ENCODE peak calls at places on chromosomes 2 and 18, in eight cellular contexts. W, U, A, V, G, P, D and C are unnamed samples.

GRCh38 chr2:68977453-68977852 is 3.0 kb downstream of the GKN1 start:
- DNase-seq in W (no peak), U (no peak), A (no peak), V (no peak), G (no peak), P (no peak), D (no peak), C (no peak)

GRCh38 chr2:144516417-144516980 is 3.4 kb downstream of the ZEB2 start:
- DNase-seq in W (peak; percentile 69), U (peak; percentile 53), A (no peak), V (no peak), G (no peak), P (no peak), D (no peak), C (no peak)

GRCh38 chr18:78596794-78597193 is 382.8 kb upstream of the SALL3 start:
- DNase-seq in W (no peak), U (no peak), A (no peak), V (no peak), G (no peak), P (no peak), D (no peak), C (no peak)

GRCh38 chr18:74457043-74457742 is at the start of gene DIPK1C:
- DNase-seq in W (no peak), U (no peak), A (no peak), V (no peak), G (no peak), P (no peak), D (no peak), C (no peak)

GRCh38 chr18:36772339-36772738 is 56.5 kb downstream of the TPGS2 start:
- DNase-seq in W (no peak), U (no peak), A (no peak), V (no peak), G (peak; percentile 46), P (no peak), D (no peak), C (no peak)

GRCh38 chr2:238433941-238434845 is 7.5 kb downstream of the ASB1 start:
- DNase-seq in W (no peak), U (no peak), A (no peak), V (peak; percentile 85), G (peak; percentile 96), P (no peak), D (peak; percentile 83), C (peak; percentile 74)

GRCh38 chr2:113277474-113278072 is 1.1 kb downstream of the PAX8 start:
- DNase-seq in W (no peak), U (no peak), A (no peak), V (no peak), G (no peak), P (no peak), D (no peak), C (no peak)

GRCh38 chr2:8219631-8220393 is 462.0 kb upstream of the ID2 start:
- DNase-seq in W (peak; percentile 95), U (no peak), A (no peak), V (no peak), G (no peak), P (no peak), D (no peak), C (no peak)

GRCh38 chr2:53275743-53276142 is 491.9 kb upstream of the CHAC2 start:
- DNase-seq in W (no peak), U (no peak), A (no peak), V (no peak), G (no peak), P (no peak), D (no peak), C (no peak)

GRCh38 chr2:60989256-60989655 is 28.3 kb upstream of the PEX13 start:
- DNase-seq in W (no peak), U (no peak), A (no peak), V (no peak), G (no peak), P (no peak), D (no peak), C (no peak)

GRCh38 chr2:104408266-104408665 is 445.6 kb upstream of the POU3F3 start:
- DNase-seq in W (no peak), U (no peak), A (no peak), V (no peak), G (no peak), P (no peak), D (no peak), C (no peak)

GRCh38 chr2:55518846-55519167 is 711 bp upstream of the CFAP36 start:
- DNase-seq in W (no peak), U (no peak), A (no peak), V (peak; percentile 9), G (no peak), P (no peak), D (no peak), C (no peak)

GRCh38 chr2:72037322-72037721 is 110.3 kb downstream of the CYP26B1 start:
- DNase-seq in W (no peak), U (no peak), A (no peak), V (no peak), G (no peak), P (no peak), D (no peak), C (no peak)

GRCh38 chr2:69141081-69141480 is 128.1 kb downstream of the ANTXR1 start:
- DNase-seq in W (no peak), U (no peak), A (peak; percentile 42), V (no peak), G (no peak), P (no peak), D (no peak), C (no peak)

DNA sequence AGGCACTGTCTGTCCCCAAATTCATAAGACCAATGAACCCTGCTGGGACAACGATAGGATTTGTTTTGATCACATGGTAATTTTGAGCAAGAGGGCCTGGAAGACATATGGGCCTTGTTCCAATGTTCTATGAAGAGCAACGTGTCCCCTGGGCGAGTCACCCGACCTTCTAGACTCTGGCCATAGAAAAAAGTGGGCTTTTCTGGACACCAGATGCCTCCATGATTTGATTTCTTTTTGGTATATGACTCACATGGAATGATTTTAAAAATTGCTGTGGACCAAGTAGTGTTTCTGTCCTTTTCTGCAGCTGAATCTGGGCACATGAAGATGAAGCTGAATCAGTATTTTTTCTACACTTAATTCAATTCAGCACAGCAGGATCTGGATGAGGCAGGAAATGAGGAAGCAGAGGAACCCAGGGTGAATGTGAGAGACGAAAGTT is 104.9 kb downstream of the CDC42EP3 start:
- DNase-seq in W (peak; percentile 76), U (no peak), A (peak; percentile 19), V (peak; percentile 74), G (peak; percentile 88), P (no peak), D (no peak), C (peak; percentile 76)
- H3K4me3 ChIP-seq in W (no peak overlapping the region), U (no peak overlapping the region), A (no peak overlapping the region), V (no peak overlapping the region), G (no peak overlapping the region), P (no peak overlapping the region), D (no peak overlapping the region), C (no peak overlapping the region)

GRCh38 chr2:2563309-2563860 is 232.3 kb upstream of the MYT1L start:
- DNase-seq in W (no peak), U (no peak), A (no peak), V (no peak), G (no peak), P (no peak), D (no peak), C (no peak)

GRCh38 chr2:2558476-2558875 is 227.4 kb upstream of the MYT1L start:
- DNase-seq in W (no peak), U (no peak), A (no peak), V (no peak), G (no peak), P (no peak), D (no peak), C (no peak)

GRCh38 chr2:2561346-2562095 is 230.4 kb upstream of the MYT1L start:
- DNase-seq in W (peak; percentile 19), U (no peak), A (no peak), V (no peak), G (no peak), P (no peak), D (no peak), C (no peak)

GRCh38 chr2:2562867-2563266 is 231.8 kb upstream of the MYT1L start:
- DNase-seq in W (no peak), U (no peak), A (no peak), V (no peak), G (no peak), P (no peak), D (no peak), C (no peak)

DNA sequence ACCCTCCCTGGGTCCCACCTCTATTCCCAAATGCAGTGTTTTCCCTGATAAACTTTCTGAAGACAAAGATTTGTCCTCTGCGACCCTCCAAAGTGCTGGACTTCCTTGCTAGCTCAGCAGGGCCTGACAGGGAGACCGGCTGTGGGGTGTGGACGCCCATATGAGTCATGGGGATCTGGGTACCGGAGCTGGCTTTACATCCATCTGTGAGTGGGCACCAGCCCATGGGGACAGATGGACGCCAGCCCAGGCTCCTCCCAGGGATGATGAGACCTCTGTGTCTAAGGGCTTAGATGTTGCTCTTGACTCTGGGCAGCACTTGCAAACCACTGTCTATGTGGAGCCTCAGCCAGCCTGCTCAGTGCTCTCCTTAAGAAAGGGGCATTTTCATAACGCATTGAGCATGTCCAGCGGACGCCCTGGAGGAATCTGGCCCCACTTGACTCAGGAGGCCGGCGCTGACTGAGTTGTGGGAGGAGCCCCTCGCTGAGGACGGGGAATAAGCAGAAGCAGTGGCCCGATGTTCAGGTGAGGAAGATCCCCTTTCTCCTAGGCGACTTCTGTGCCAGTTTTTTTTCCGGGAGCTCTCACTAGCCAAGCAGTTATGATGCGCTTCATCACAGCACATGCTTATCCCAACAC is 229.4 kb upstream of the MYT1L start:
- DNase-seq in W (peak; percentile 53), U (no peak), A (no peak), V (no peak), G (no peak), P (no peak), D (no peak), C (no peak)
- H3K4me3 ChIP-seq in W (no peak overlapping the region), U (no peak overlapping the region), A (no peak overlapping the region), V (no peak overlapping the region), G (no peak overlapping the region), P (no peak overlapping the region), D (no peak overlapping the region), C (no peak overlapping the region)

GRCh38 chr2:123165616-123166015 is 859.5 kb upstream of the CNTNAP5 start:
- DNase-seq in W (no peak), U (no peak), A (no peak), V (peak; percentile 23), G (no peak), P (no peak), D (no peak), C (no peak)
- H3K4me3 ChIP-seq in W (no peak overlapping the region), U (no peak overlapping the region), A (no peak overlapping the region), V (no peak overlapping the region), G (no peak overlapping the region), P (no peak overlapping the region), D (no peak overlapping the region), C (no peak overlapping the region)

DNA sequence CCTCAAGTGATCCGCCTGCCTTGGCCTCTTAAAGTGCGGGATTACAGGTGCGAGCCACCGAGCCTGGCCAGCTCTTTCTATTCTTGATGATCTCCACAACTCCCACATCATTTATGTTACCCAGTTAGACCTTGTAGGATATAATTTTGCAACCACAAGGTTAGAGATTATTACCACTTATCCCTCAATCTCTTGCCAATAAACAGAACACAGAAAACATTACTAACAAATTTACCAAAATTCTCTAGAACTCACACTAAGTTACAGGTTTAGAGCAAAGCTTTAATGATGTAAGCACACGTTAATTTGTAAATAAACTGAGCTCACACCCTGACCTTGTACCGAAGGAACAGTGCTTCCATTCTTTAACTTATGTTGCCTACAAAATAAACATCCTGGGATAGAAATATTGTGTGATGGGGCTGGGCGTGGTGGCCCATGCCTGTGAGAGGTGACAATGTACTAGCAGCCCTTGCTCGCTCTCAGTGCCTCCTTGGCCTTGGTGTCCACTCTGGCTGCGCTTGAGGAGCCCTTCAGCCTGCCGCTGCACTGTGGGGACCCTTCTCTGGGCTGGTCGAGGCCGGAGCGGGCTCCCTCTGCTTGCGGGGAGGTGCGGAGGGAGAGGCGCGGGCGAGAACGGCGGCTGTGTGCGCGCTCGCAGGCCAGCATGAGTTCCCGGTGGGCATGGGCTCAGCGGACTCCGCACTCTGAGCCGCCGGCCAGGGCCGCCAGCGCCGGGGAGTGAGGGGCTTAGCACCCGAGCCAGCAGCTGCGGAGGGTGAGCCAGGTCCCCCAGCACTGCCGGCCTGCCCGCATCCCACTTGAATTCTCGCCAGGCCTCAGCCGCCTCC is 42.1 kb upstream of the ITSN2 start:
- DNase-seq in W (no peak), U (no peak), A (no peak), V (no peak), G (no peak), P (no peak), D (no peak), C (no peak)
- H3K4me3 ChIP-seq in W (no peak overlapping the region), U (peak overlapping the region; percentile 30), A (peak overlapping the region; percentile 47), V (peak overlapping the region; percentile 50), G (peak overlapping the region; percentile 19), P (peak overlapping the region; percentile 49), D (peak overlapping the region; percentile 12), C (peak overlapping the region; percentile 30)